ENCODE peak calls at places on chromosomes 16 and 17, in seven cellular contexts. X, Z, E, P, I, O and R are unnamed samples.

GRCh38 chr17:7114241-7114874 is at the start of gene ASGR2:
- DNase-seq in E (no peak), Z (no peak), I (no peak), O (no peak), X (no peak), P (no peak), R (no peak)

GRCh38 chr17:21134559-21134958 is 7.8 kb downstream of the DHRS7B start:
- DNase-seq in P (no peak), E (no peak), Z (no peak), I (no peak), O (no peak), X (no peak), R (no peak)

GRCh38 chr17:30520436-30520835 is 43.2 kb downstream of the GOSR1 start:
- DNase-seq in O (no peak), E (no peak), X (no peak), Z (no peak), P (peak; percentile 52), I (peak; percentile 42), R (no peak)

GRCh38 chr16:25052530-25052929 is 37.4 kb upstream of the ARHGAP17 start:
- DNase-seq in Z (no peak), X (no peak), P (no peak), I (no peak), O (no peak), E (no peak), R (peak; percentile 42)

GRCh38 chr17:48241770-48242497 is 134.4 kb downstream of the SNX11 start:
- DNase-seq in E (no peak), I (no peak), X (no peak), O (no peak), Z (no peak), P (no peak), R (no peak)

GRCh38 chr16:88057656-88058055 is 106.4 kb downstream of the BANP start:
- DNase-seq in X (no peak), E (no peak), O (no peak), Z (no peak), I (no peak), P (no peak), R (no peak)

GRCh38 chr17:40070644-40070894 is 7.8 kb downstream of the THRA start:
- DNase-seq in I (no peak), P (no peak), Z (no peak), X (no peak), O (no peak), E (no peak), R (no peak)

GRCh38 chr16:59412275-59412841 is 678.2 kb upstream of the GOT2 start:
- DNase-seq in X (no peak), Z (peak; percentile 3), P (no peak), O (no peak), I (peak; percentile 16), E (no peak), R (no peak)

GRCh38 chr17:7888184-7888920 is at the start of gene CHD3:
- DNase-seq in X (no peak), I (peak; percentile 8), P (no peak), O (peak; percentile 65), E (peak; percentile 77), Z (no peak), R (no peak)

GRCh38 chr17:73474370-73474988 is 162.7 kb upstream of the CDC42EP4 start:
- DNase-seq in E (peak; percentile 42), X (peak; percentile 17), I (peak; percentile 80), Z (peak; percentile 85), P (peak; percentile 0), O (peak; percentile 84), R (peak; percentile 92)

GRCh38 chr16:88591577-88592021 is 21.4 kb downstream of the ZC3H18 start:
- DNase-seq in Z (no peak), P (no peak), E (peak; percentile 61), X (no peak), I (no peak), O (no peak), R (peak; percentile 40)

GRCh38 chr17:2433696-2434095 is 32.8 kb upstream of the MNT start:
- DNase-seq in P (no peak), Z (peak; percentile 12), O (no peak), E (no peak), X (peak; percentile 28), I (peak; percentile 24), R (no peak)

GRCh38 chr16:4200781-4201137 is 41.1 kb downstream of the SRL start:
- DNase-seq in O (no peak), X (no peak), I (no peak), E (no peak), P (no peak), Z (no peak), R (no peak)

GRCh38 chr17:15907290-15907689 is 37.6 kb upstream of the ADORA2B start:
- DNase-seq in X (no peak), E (no peak), Z (no peak), P (no peak), I (no peak), O (no peak), R (no peak)

GRCh38 chr17:28427372-28427771 is 21.4 kb upstream of the SLC46A1 start:
- DNase-seq in O (no peak), P (no peak), I (no peak), X (no peak), E (no peak), Z (no peak), R (no peak)

GRCh38 chr17:2990396-2990795 is 73.0 kb downstream of the OR1D5 start:
- DNase-seq in Z (no peak), P (no peak), X (no peak), I (no peak), O (no peak), E (no peak), R (no peak)

GRCh38 chr16:88602091-88602490 is 31.9 kb downstream of the ZC3H18 start:
- DNase-seq in Z (no peak), E (no peak), X (no peak), I (no peak), P (no peak), O (no peak), R (no peak)

GRCh38 chr16:67391424-67392300 is 1.6 kb downstream of the TPPP3 start:
- DNase-seq in Z (no peak), P (no peak), I (no peak), O (no peak), X (no peak), E (no peak), R (no peak)

GRCh38 chr16:20515580-20516179 is 60.5 kb downstream of the ACSM2B start:
- DNase-seq in O (no peak), P (no peak), X (no peak), Z (no peak), E (no peak), I (no peak), R (no peak)

DNA sequence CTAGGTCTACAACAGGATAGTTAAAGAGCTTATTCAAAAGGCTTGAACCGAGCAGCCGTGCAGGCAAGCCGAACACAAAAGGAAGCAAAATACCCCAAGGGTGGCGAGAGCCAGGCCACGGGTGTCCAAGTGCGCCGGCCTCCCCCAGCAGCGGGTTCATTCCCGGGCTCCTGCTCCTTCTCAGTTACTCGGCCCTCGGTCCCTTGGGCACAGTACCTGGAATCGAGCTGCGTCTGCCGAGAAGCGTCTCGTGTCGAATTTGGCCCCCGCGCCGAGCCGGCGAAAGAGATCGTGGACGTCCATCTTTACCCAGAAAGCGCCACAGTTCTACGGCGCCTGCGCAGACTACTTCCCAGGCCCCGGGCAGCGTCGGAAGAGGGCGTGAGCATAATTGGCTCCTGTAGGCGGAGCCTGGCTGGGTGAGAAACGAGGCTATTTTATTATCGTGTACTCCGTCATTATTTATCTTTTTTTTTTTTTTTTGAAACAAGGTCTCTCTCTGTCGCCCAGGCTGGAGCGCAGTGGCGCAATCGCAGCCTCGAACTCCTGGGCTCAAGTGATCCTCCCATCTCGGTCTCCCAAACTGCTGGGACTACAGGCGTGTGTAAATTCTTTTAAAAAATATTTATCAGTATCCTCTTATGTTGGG is at the start of gene DDX52:
- DNase-seq in O (peak; percentile 95), X (peak; percentile 56), Z (peak; percentile 97), E (peak; percentile 95), P (peak; percentile 55), I (peak; percentile 87), R (peak; percentile 96)
- TF ChIP-seq CTCF in O (no peak), X (no peak), Z (no peak), E (no peak), P (no peak), I (peak; percentile 18), R (no peak)

GRCh38 chr17:45426561-45426960 is 6.1 kb downstream of the ARHGAP27 start:
- DNase-seq in Z (no peak), X (no peak), O (no peak), I (no peak), E (no peak), P (no peak), R (no peak)

GRCh38 chr17:45424769-45425124 is 7.9 kb downstream of the ARHGAP27 start:
- DNase-seq in E (no peak), O (no peak), P (no peak), I (no peak), Z (no peak), X (no peak), R (no peak)

GRCh38 chr17:45425984-45426413 is 6.7 kb downstream of the ARHGAP27 start:
- DNase-seq in P (no peak), I (no peak), E (no peak), O (no peak), X (no peak), Z (no peak), R (no peak)

GRCh38 chr17:45423936-45424335 is 8.7 kb downstream of the ARHGAP27 start:
- DNase-seq in P (no peak), I (no peak), Z (no peak), E (no peak), O (no peak), X (no peak), R (no peak)

DNA sequence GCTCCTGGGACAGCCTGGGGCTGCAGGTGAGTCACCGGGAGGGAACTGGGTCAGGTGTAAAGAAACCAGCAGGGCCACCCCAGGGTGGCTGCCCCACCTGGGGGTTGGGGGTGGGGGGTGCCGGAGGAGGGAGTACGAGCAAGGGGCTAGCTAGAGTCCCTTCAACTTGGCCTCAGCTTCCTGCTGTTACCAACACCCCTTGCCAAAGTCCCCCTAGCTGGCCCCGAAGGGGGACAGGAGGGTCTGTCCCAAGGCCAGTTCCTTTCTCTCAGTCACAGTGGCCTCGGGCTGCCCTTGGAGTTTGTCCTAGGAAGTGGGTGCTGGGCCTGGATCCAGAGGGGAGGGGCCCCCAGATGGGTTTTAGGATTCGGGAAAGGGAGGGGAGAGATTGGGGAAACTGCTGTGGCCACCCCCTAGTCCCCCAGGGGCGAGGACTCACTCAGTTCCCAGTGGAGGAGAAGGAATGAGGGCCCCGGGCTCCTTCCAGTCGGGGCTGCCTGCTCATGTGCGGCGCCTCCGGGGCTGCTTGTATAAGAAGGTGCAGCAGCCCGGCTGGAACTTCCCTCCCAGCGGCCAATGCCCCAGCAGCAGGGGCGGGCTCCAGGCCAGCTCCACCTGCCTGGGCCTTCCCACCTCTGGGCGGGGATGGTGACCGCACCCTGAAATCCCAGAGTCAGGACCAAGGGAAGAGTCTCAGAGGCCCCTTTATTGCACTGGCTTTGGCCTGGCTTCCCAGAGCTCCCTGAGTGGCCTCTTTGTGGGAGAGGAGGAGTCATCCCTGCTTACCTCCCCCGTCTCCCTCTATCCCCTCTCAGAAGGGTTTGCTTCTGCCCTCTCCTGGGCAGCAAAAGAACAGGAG is 7.3 kb downstream of the ARHGAP27 start:
- DNase-seq in O (peak; percentile 94), I (peak; percentile 37), Z (peak; percentile 89), X (peak; percentile 87), E (no peak), P (peak; percentile 10), R (peak; percentile 30)
- TF ChIP-seq CTCF in O (peak; percentile 33), I (peak; percentile 73), Z (peak; percentile 37), X (peak; percentile 65), E (no peak), P (peak; percentile 54), R (no peak)

GRCh38 chr17:81537856-81538555 is 9.8 kb downstream of the FSCN2 start:
- DNase-seq in E (no peak), P (no peak), X (no peak), I (no peak), Z (no peak), O (no peak), R (no peak)
- TF ChIP-seq CTCF in E (no peak), P (no peak), X (no peak), I (no peak), Z (peak; percentile 19), O (peak; percentile 4), R (no peak)

GRCh38 chr16:86437348-86437747 is 73.0 kb upstream of the FOXF1 start:
- DNase-seq in O (no peak), P (no peak), I (no peak), E (no peak), Z (no peak), X (no peak), R (no peak)
- TF ChIP-seq CTCF in O (no peak), P (no peak), I (no peak), E (no peak), Z (no peak), X (no peak), R (no peak)